ENCODE peak calls at places on chromosomes 11 and 22, in eight cellular contexts. Y is dorsolateral prefrontal cortex, T is neural progenitor cell, F is astrocyte of the spinal cord, Q is AG10803, E is Peyer's patch, G is heart left ventricle, U is brain microvascular endothelial cell. P is an unnamed sample.

GRCh38 chr11:43735931-43736330 is 55.4 kb downstream of the HSD17B12 start:
- DNase-seq in Y (no peak), T (no peak), F (peak; percentile 64), Q (peak; percentile 76), E (no peak), G (no peak), U (no peak), P (no peak)

GRCh38 chr22:37259540-37260029 is 15.5 kb upstream of the RAC2 start:
- DNase-seq in Y (peak; percentile 17), T (peak; percentile 72), F (peak; percentile 52), Q (peak; percentile 46), E (no peak), G (no peak), U (peak; percentile 53), P (peak; percentile 54)

GRCh38 chr11:3882671-3883070 is 27.2 kb downstream of the STIM1 start:
- DNase-seq in Y (no peak), T (no peak), F (no peak), Q (no peak), E (no peak), G (no peak), U (no peak), P (no peak)

GRCh38 chr11:123577081-123577598 is 77.3 kb downstream of the SCN3B start:
- DNase-seq in Y (peak; percentile 72), T (peak; percentile 77), F (peak; percentile 46), Q (peak; percentile 40), E (peak; percentile 54), G (peak; percentile 66), U (peak; percentile 44), P (peak; percentile 19)

GRCh38 chr11:10041803-10042202 is 252.2 kb downstream of the SBF2 start:
- DNase-seq in Y (no peak), T (no peak), F (no peak), Q (no peak), E (no peak), G (no peak), U (no peak), P (no peak)

GRCh38 chr11:44969853-44970252 is 19.2 kb upstream of the TP53I11 start:
- DNase-seq in Y (no peak), T (no peak), F (no peak), Q (no peak), E (no peak), G (no peak), U (no peak), P (no peak)

GRCh38 chr11:34190192-34191139 is 85.0 kb downstream of the NAT10 start:
- DNase-seq in Y (no peak), T (no peak), F (no peak), Q (no peak), E (no peak), G (no peak), U (no peak), P (no peak)

GRCh38 chr11:17828311-17828751 is 93.8 kb downstream of the KCNC1 start:
- DNase-seq in Y (peak; percentile 36), T (no peak), F (peak; percentile 25), Q (peak; percentile 85), E (no peak), G (peak; percentile 79), U (no peak), P (no peak)

GRCh38 chr22:44193537-44193896 is 12.8 kb downstream of the PARVG start:
- DNase-seq in Y (no peak), T (no peak), F (no peak), Q (no peak), E (no peak), G (no peak), U (no peak), P (no peak)

GRCh38 chr22:32075997-32076725 is 33.1 kb downstream of the SLC5A1 start:
- DNase-seq in Y (no peak), T (no peak), F (no peak), Q (no peak), E (no peak), G (no peak), U (no peak), P (no peak)

GRCh38 chr11:27722117-27722844 is 22.0 kb upstream of the BDNF start:
- DNase-seq in Y (peak; percentile 4), T (peak; percentile 58), F (peak; percentile 65), Q (peak; percentile 43), E (no peak), G (no peak), U (peak; percentile 45), P (no peak)

GRCh38 chr11:75562836-75563484 is 907 bp downstream of the SERPINH1 start:
- DNase-seq in Y (no peak), T (peak; percentile 95), F (peak; percentile 75), Q (peak; percentile 67), E (no peak), G (peak; percentile 63), U (peak; percentile 72), P (peak; percentile 52)

GRCh38 chr11:6733326-6734030 is 38.3 kb downstream of the OR2AG2 start:
- DNase-seq in Y (no peak), T (no peak), F (no peak), Q (no peak), E (no peak), G (no peak), U (no peak), P (no peak)

GRCh38 chr11:44949160-44950035 is 1.3 kb downstream of the TP53I11 start:
- DNase-seq in Y (no peak), T (peak; percentile 88), F (no peak), Q (peak; percentile 30), E (peak; percentile 47), G (no peak), U (peak; percentile 18), P (peak; percentile 49)

GRCh38 chr22:29727248-29727551 is 7.4 kb downstream of the CABP7 start:
- DNase-seq in Y (peak; percentile 34), T (peak; percentile 84), F (no peak), Q (peak; percentile 21), E (peak; percentile 20), G (peak; percentile 47), U (no peak), P (peak; percentile 35)

GRCh38 chr11:128550261-128550821 is 37.0 kb downstream of the ETS1 start:
- DNase-seq in Y (no peak), T (no peak), F (no peak), Q (no peak), E (no peak), G (no peak), U (no peak), P (no peak)

GRCh38 chr11:47014097-47014496 is 77.5 kb downstream of the CSTPP1 start:
- DNase-seq in Y (no peak), T (no peak), F (no peak), Q (no peak), E (no peak), G (no peak), U (no peak), P (no peak)
- TF ChIP-seq CTCF in Y (no peak), T (no peak), F (no peak), Q (no peak), E (no peak), G (no peak), U (no peak), P (no peak)

GRCh38 chr11:104912102-104912501 is 13.8 kb upstream of the CASP12 start:
- DNase-seq in Y (no peak), T (no peak), F (no peak), Q (no peak), E (no peak), G (no peak), U (no peak), P (no peak)

GRCh38 chr11:104917259-104918112 is 19.2 kb upstream of the CASP12 start:
- DNase-seq in Y (no peak), T (no peak), F (no peak), Q (peak; percentile 44), E (no peak), G (no peak), U (no peak), P (no peak)

GRCh38 chr11:104918113-104918824 is 20.0 kb upstream of the CASP12 start:
- DNase-seq in Y (no peak), T (no peak), F (peak; percentile 77), Q (peak; percentile 88), E (no peak), G (no peak), U (peak; percentile 67), P (peak; percentile 77)

GRCh38 chr11:104916442-104916841 is 18.2 kb upstream of the CASP12 start:
- DNase-seq in Y (no peak), T (no peak), F (no peak), Q (no peak), E (no peak), G (no peak), U (no peak), P (no peak)
- H3K4me3 ChIP-seq in Y (no peak overlapping the region), T (no peak overlapping the region), F (no peak overlapping the region), Q (no peak overlapping the region), E (peak overlapping the region; percentile 45), G (peak overlapping the region; percentile 60), U (no peak overlapping the region), P (no peak overlapping the region)

GRCh38 chr22:25365491-25366261 is 146.2 kb downstream of the CRYBB2 start:
- DNase-seq in Y (no peak), T (no peak), F (no peak), Q (peak; percentile 16), E (no peak), G (peak; percentile 41), U (no peak), P (no peak)

GRCh38 chr22:25366876-25367466 is 147.5 kb downstream of the CRYBB2 start:
- DNase-seq in Y (no peak), T (no peak), F (no peak), Q (no peak), E (no peak), G (no peak), U (no peak), P (no peak)

GRCh38 chr22:25367756-25368155 is 148.3 kb downstream of the CRYBB2 start:
- DNase-seq in Y (no peak), T (no peak), F (no peak), Q (no peak), E (no peak), G (no peak), U (no peak), P (no peak)

GRCh38 chr22:25364736-25365241 is 145.3 kb downstream of the CRYBB2 start:
- DNase-seq in Y (no peak), T (no peak), F (no peak), Q (no peak), E (no peak), G (no peak), U (no peak), P (peak; percentile 21)

DNA sequence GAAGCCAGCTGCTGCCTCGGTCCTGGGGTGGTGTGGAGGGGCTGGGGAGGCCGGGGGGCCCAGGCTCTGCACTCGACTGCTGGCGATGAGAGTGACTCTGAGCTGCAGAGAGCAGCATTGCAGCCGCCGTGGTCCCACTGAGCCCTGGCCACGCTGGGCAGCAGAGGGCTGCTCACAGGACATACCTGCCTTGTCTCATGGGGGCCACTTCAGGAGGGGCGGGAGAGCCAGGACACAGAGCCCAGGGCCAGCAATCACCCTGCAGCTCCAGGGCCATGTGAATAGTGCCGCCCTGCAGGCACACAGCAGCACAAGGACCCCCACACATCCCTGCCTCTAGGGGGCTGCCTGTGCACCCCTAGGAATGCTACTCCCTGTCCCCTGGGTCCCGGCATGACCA is 147.0 kb downstream of the CRYBB2 start:
- DNase-seq in Y (no peak), T (no peak), F (no peak), Q (no peak), E (no peak), G (no peak), U (no peak), P (no peak)
- TF ChIP-seq CTCF in Y (no peak), T (no peak), F (no peak), Q (no peak), E (no peak), G (no peak), U (peak; percentile 5), P (no peak)

DNA sequence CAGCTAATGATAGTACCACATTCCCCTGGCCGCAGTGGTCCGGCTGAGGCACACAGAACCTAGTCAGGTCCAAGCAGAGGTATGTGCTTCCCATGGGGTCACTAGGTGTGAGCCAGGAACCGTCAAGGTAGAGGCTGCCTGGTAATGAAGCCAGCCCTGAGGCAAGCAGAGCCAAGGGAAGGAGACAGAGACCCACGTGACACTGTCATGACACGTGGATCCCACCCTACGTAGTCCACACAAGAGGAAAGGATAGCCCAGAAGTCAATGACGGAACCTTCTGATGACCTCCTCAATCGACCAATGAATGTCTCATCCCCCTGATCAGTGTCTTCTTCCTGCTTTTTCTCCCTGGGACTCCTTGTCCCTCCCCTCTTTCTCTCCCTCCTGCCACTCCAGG is 19.0 kb downstream of the A4GALT start:
- DNase-seq in Y (no peak), T (no peak), F (no peak), Q (no peak), E (no peak), G (peak; percentile 40), U (no peak), P (no peak)
- H3K4me3 ChIP-seq in Y (no peak overlapping the region), T (no peak overlapping the region), F (no peak overlapping the region), Q (no peak overlapping the region), E (no peak overlapping the region), G (no peak overlapping the region), U (no peak overlapping the region), P (no peak overlapping the region)